ENCODE peak calls at places on chromosomes 13 and 19, in seven cellular contexts. One of them, this sample, is unnamed.

GRCh38 chr13:114131581-114132418 is 623 bp downstream of the RASA3 start:
- DNase-seq in stimulated activated CD4-positive, alpha-beta T cell treated with anti-CD3 and anti-CD28 coated beads, Interleukin-1b, Interleukin-23, amount 100 ng/mL, for 1 hour: no peak
- DNase-seq in activated CD8-positive, alpha-beta T cell treated with anti-CD3 and anti-CD28 coated beads for 36 hours: peak
- DNase-seq in activated CD8-positive, alpha-beta memory T cell treated with anti-CD3 and anti-CD28 coated beads for 1 hour: no peak
- DNase-seq in stimulated activated CD8-positive, alpha-beta memory T cell treated with anti-CD3 and anti-CD28 coated beads, Interleukin-7, amount 100 ng/mL, for 1 hour: no peak
- DNase-seq in activated T-cell treated with anti-CD3 and anti-CD28 coated beads for 48 hours: no peak
- DNase-seq in T follicular helper cell: peak
- DNase-seq in this sample: no peak

GRCh38 chr19:51055866-51056265 is 9.0 kb downstream of the KLK13 start:
- DNase-seq in stimulated activated CD4-positive, alpha-beta T cell treated with anti-CD3 and anti-CD28 coated beads, Interleukin-1b, Interleukin-23, amount 100 ng/mL, for 1 hour: no peak
- DNase-seq in activated CD8-positive, alpha-beta T cell treated with anti-CD3 and anti-CD28 coated beads for 36 hours: no peak
- DNase-seq in activated CD8-positive, alpha-beta memory T cell treated with anti-CD3 and anti-CD28 coated beads for 1 hour: no peak
- DNase-seq in stimulated activated CD8-positive, alpha-beta memory T cell treated with anti-CD3 and anti-CD28 coated beads, Interleukin-7, amount 100 ng/mL, for 1 hour: no peak
- DNase-seq in activated T-cell treated with anti-CD3 and anti-CD28 coated beads for 48 hours: no peak
- DNase-seq in T follicular helper cell: no peak
- DNase-seq in this sample: no peak

GRCh38 chr13:21901772-21902708 is 231.2 kb downstream of the FGF9 start:
- DNase-seq in stimulated activated CD4-positive, alpha-beta T cell treated with anti-CD3 and anti-CD28 coated beads, Interleukin-1b, Interleukin-23, amount 100 ng/mL, for 1 hour: no peak
- DNase-seq in activated CD8-positive, alpha-beta T cell treated with anti-CD3 and anti-CD28 coated beads for 36 hours: no peak
- DNase-seq in activated CD8-positive, alpha-beta memory T cell treated with anti-CD3 and anti-CD28 coated beads for 1 hour: no peak
- DNase-seq in stimulated activated CD8-positive, alpha-beta memory T cell treated with anti-CD3 and anti-CD28 coated beads, Interleukin-7, amount 100 ng/mL, for 1 hour: no peak
- DNase-seq in activated T-cell treated with anti-CD3 and anti-CD28 coated beads for 48 hours: no peak
- DNase-seq in T follicular helper cell: no peak
- DNase-seq in this sample: no peak

GRCh38 chr19:23312515-23312914 is 62.3 kb upstream of the ZNF724 start:
- DNase-seq in stimulated activated CD4-positive, alpha-beta T cell treated with anti-CD3 and anti-CD28 coated beads, Interleukin-1b, Interleukin-23, amount 100 ng/mL, for 1 hour: no peak
- DNase-seq in activated CD8-positive, alpha-beta T cell treated with anti-CD3 and anti-CD28 coated beads for 36 hours: no peak
- DNase-seq in activated CD8-positive, alpha-beta memory T cell treated with anti-CD3 and anti-CD28 coated beads for 1 hour: no peak
- DNase-seq in stimulated activated CD8-positive, alpha-beta memory T cell treated with anti-CD3 and anti-CD28 coated beads, Interleukin-7, amount 100 ng/mL, for 1 hour: no peak
- DNase-seq in activated T-cell treated with anti-CD3 and anti-CD28 coated beads for 48 hours: no peak
- DNase-seq in T follicular helper cell: no peak
- DNase-seq in this sample: no peak

GRCh38 chr13:74922963-74923362 is 559.0 kb downstream of the TBC1D4 start:
- DNase-seq in stimulated activated CD4-positive, alpha-beta T cell treated with anti-CD3 and anti-CD28 coated beads, Interleukin-1b, Interleukin-23, amount 100 ng/mL, for 1 hour: no peak
- DNase-seq in activated CD8-positive, alpha-beta T cell treated with anti-CD3 and anti-CD28 coated beads for 36 hours: no peak
- DNase-seq in activated CD8-positive, alpha-beta memory T cell treated with anti-CD3 and anti-CD28 coated beads for 1 hour: no peak
- DNase-seq in stimulated activated CD8-positive, alpha-beta memory T cell treated with anti-CD3 and anti-CD28 coated beads, Interleukin-7, amount 100 ng/mL, for 1 hour: no peak
- DNase-seq in activated T-cell treated with anti-CD3 and anti-CD28 coated beads for 48 hours: no peak
- DNase-seq in T follicular helper cell: no peak
- DNase-seq in this sample: no peak

GRCh38 chr13:94323746-94324408 is 155.6 kb downstream of the DCT start:
- DNase-seq in stimulated activated CD4-positive, alpha-beta T cell treated with anti-CD3 and anti-CD28 coated beads, Interleukin-1b, Interleukin-23, amount 100 ng/mL, for 1 hour: no peak
- DNase-seq in activated CD8-positive, alpha-beta T cell treated with anti-CD3 and anti-CD28 coated beads for 36 hours: peak
- DNase-seq in activated CD8-positive, alpha-beta memory T cell treated with anti-CD3 and anti-CD28 coated beads for 1 hour: no peak
- DNase-seq in stimulated activated CD8-positive, alpha-beta memory T cell treated with anti-CD3 and anti-CD28 coated beads, Interleukin-7, amount 100 ng/mL, for 1 hour: peak
- DNase-seq in activated T-cell treated with anti-CD3 and anti-CD28 coated beads for 48 hours: no peak
- DNase-seq in T follicular helper cell: peak
- DNase-seq in this sample: no peak

GRCh38 chr13:26961890-26962615 is 201.5 kb upstream of the GPR12 start:
- DNase-seq in stimulated activated CD4-positive, alpha-beta T cell treated with anti-CD3 and anti-CD28 coated beads, Interleukin-1b, Interleukin-23, amount 100 ng/mL, for 1 hour: no peak
- DNase-seq in activated CD8-positive, alpha-beta T cell treated with anti-CD3 and anti-CD28 coated beads for 36 hours: no peak
- DNase-seq in activated CD8-positive, alpha-beta memory T cell treated with anti-CD3 and anti-CD28 coated beads for 1 hour: no peak
- DNase-seq in stimulated activated CD8-positive, alpha-beta memory T cell treated with anti-CD3 and anti-CD28 coated beads, Interleukin-7, amount 100 ng/mL, for 1 hour: no peak
- DNase-seq in activated T-cell treated with anti-CD3 and anti-CD28 coated beads for 48 hours: no peak
- DNase-seq in T follicular helper cell: no peak
- DNase-seq in this sample: peak

GRCh38 chr19:39405261-39405912 is 1.3 kb upstream of the ZFP36 start:
- DNase-seq in stimulated activated CD4-positive, alpha-beta T cell treated with anti-CD3 and anti-CD28 coated beads, Interleukin-1b, Interleukin-23, amount 100 ng/mL, for 1 hour: no peak
- DNase-seq in activated CD8-positive, alpha-beta T cell treated with anti-CD3 and anti-CD28 coated beads for 36 hours: peak
- DNase-seq in activated CD8-positive, alpha-beta memory T cell treated with anti-CD3 and anti-CD28 coated beads for 1 hour: no peak
- DNase-seq in stimulated activated CD8-positive, alpha-beta memory T cell treated with anti-CD3 and anti-CD28 coated beads, Interleukin-7, amount 100 ng/mL, for 1 hour: no peak
- DNase-seq in activated T-cell treated with anti-CD3 and anti-CD28 coated beads for 48 hours: no peak
- DNase-seq in T follicular helper cell: no peak
- DNase-seq in this sample: no peak

GRCh38 chr19:41403181-41403970 is 5.8 kb downstream of the BCKDHA start:
- DNase-seq in stimulated activated CD4-positive, alpha-beta T cell treated with anti-CD3 and anti-CD28 coated beads, Interleukin-1b, Interleukin-23, amount 100 ng/mL, for 1 hour: no peak
- DNase-seq in activated CD8-positive, alpha-beta T cell treated with anti-CD3 and anti-CD28 coated beads for 36 hours: no peak
- DNase-seq in activated CD8-positive, alpha-beta memory T cell treated with anti-CD3 and anti-CD28 coated beads for 1 hour: no peak
- DNase-seq in stimulated activated CD8-positive, alpha-beta memory T cell treated with anti-CD3 and anti-CD28 coated beads, Interleukin-7, amount 100 ng/mL, for 1 hour: no peak
- DNase-seq in activated T-cell treated with anti-CD3 and anti-CD28 coated beads for 48 hours: no peak
- DNase-seq in T follicular helper cell: no peak
- DNase-seq in this sample: no peak

GRCh38 chr13:45863716-45864590 is 12.4 kb upstream of the SIAH3 start:
- DNase-seq in stimulated activated CD4-positive, alpha-beta T cell treated with anti-CD3 and anti-CD28 coated beads, Interleukin-1b, Interleukin-23, amount 100 ng/mL, for 1 hour: no peak
- DNase-seq in activated CD8-positive, alpha-beta T cell treated with anti-CD3 and anti-CD28 coated beads for 36 hours: no peak
- DNase-seq in activated CD8-positive, alpha-beta memory T cell treated with anti-CD3 and anti-CD28 coated beads for 1 hour: no peak
- DNase-seq in stimulated activated CD8-positive, alpha-beta memory T cell treated with anti-CD3 and anti-CD28 coated beads, Interleukin-7, amount 100 ng/mL, for 1 hour: no peak
- DNase-seq in activated T-cell treated with anti-CD3 and anti-CD28 coated beads for 48 hours: no peak
- DNase-seq in T follicular helper cell: no peak
- DNase-seq in this sample: no peak

GRCh38 chr13:56561327-56561726 is 579.4 kb upstream of the PRR20A start:
- DNase-seq in stimulated activated CD4-positive, alpha-beta T cell treated with anti-CD3 and anti-CD28 coated beads, Interleukin-1b, Interleukin-23, amount 100 ng/mL, for 1 hour: no peak
- DNase-seq in activated CD8-positive, alpha-beta T cell treated with anti-CD3 and anti-CD28 coated beads for 36 hours: no peak
- DNase-seq in activated CD8-positive, alpha-beta memory T cell treated with anti-CD3 and anti-CD28 coated beads for 1 hour: no peak
- DNase-seq in stimulated activated CD8-positive, alpha-beta memory T cell treated with anti-CD3 and anti-CD28 coated beads, Interleukin-7, amount 100 ng/mL, for 1 hour: no peak
- DNase-seq in activated T-cell treated with anti-CD3 and anti-CD28 coated beads for 48 hours: no peak
- DNase-seq in T follicular helper cell: no peak
- DNase-seq in this sample: no peak

GRCh38 chr19:28224441-28224840 is 988.5 kb downstream of the UQCRFS1 start:
- DNase-seq in stimulated activated CD4-positive, alpha-beta T cell treated with anti-CD3 and anti-CD28 coated beads, Interleukin-1b, Interleukin-23, amount 100 ng/mL, for 1 hour: no peak
- DNase-seq in activated CD8-positive, alpha-beta T cell treated with anti-CD3 and anti-CD28 coated beads for 36 hours: no peak
- DNase-seq in activated CD8-positive, alpha-beta memory T cell treated with anti-CD3 and anti-CD28 coated beads for 1 hour: no peak
- DNase-seq in stimulated activated CD8-positive, alpha-beta memory T cell treated with anti-CD3 and anti-CD28 coated beads, Interleukin-7, amount 100 ng/mL, for 1 hour: no peak
- DNase-seq in activated T-cell treated with anti-CD3 and anti-CD28 coated beads for 48 hours: no peak
- DNase-seq in T follicular helper cell: no peak
- DNase-seq in this sample: no peak

GRCh38 chr19:24072720-24073119 is 14.3 kb upstream of the ZNF254 start:
- DNase-seq in stimulated activated CD4-positive, alpha-beta T cell treated with anti-CD3 and anti-CD28 coated beads, Interleukin-1b, Interleukin-23, amount 100 ng/mL, for 1 hour: no peak
- DNase-seq in activated CD8-positive, alpha-beta T cell treated with anti-CD3 and anti-CD28 coated beads for 36 hours: no peak
- DNase-seq in activated CD8-positive, alpha-beta memory T cell treated with anti-CD3 and anti-CD28 coated beads for 1 hour: no peak
- DNase-seq in stimulated activated CD8-positive, alpha-beta memory T cell treated with anti-CD3 and anti-CD28 coated beads, Interleukin-7, amount 100 ng/mL, for 1 hour: no peak
- DNase-seq in activated T-cell treated with anti-CD3 and anti-CD28 coated beads for 48 hours: no peak
- DNase-seq in T follicular helper cell: no peak
- DNase-seq in this sample: no peak

GRCh38 chr19:16594131-16594586 is 21.9 kb upstream of the SLC35E1 start:
- DNase-seq in stimulated activated CD4-positive, alpha-beta T cell treated with anti-CD3 and anti-CD28 coated beads, Interleukin-1b, Interleukin-23, amount 100 ng/mL, for 1 hour: no peak
- DNase-seq in activated CD8-positive, alpha-beta T cell treated with anti-CD3 and anti-CD28 coated beads for 36 hours: peak
- DNase-seq in activated CD8-positive, alpha-beta memory T cell treated with anti-CD3 and anti-CD28 coated beads for 1 hour: no peak
- DNase-seq in stimulated activated CD8-positive, alpha-beta memory T cell treated with anti-CD3 and anti-CD28 coated beads, Interleukin-7, amount 100 ng/mL, for 1 hour: peak
- DNase-seq in activated T-cell treated with anti-CD3 and anti-CD28 coated beads for 48 hours: no peak
- DNase-seq in T follicular helper cell: no peak
- DNase-seq in this sample: no peak

GRCh38 chr13:42671502-42671901 is 97.5 kb downstream of the TNFSF11 start:
- DNase-seq in stimulated activated CD4-positive, alpha-beta T cell treated with anti-CD3 and anti-CD28 coated beads, Interleukin-1b, Interleukin-23, amount 100 ng/mL, for 1 hour: no peak
- DNase-seq in activated CD8-positive, alpha-beta T cell treated with anti-CD3 and anti-CD28 coated beads for 36 hours: no peak
- DNase-seq in activated CD8-positive, alpha-beta memory T cell treated with anti-CD3 and anti-CD28 coated beads for 1 hour: no peak
- DNase-seq in stimulated activated CD8-positive, alpha-beta memory T cell treated with anti-CD3 and anti-CD28 coated beads, Interleukin-7, amount 100 ng/mL, for 1 hour: no peak
- DNase-seq in activated T-cell treated with anti-CD3 and anti-CD28 coated beads for 48 hours: no peak
- DNase-seq in T follicular helper cell: no peak
- DNase-seq in this sample: no peak

GRCh38 chr19:40982594-40983101 is 8.4 kb upstream of the CYP2B6 start:
- DNase-seq in stimulated activated CD4-positive, alpha-beta T cell treated with anti-CD3 and anti-CD28 coated beads, Interleukin-1b, Interleukin-23, amount 100 ng/mL, for 1 hour: no peak
- DNase-seq in activated CD8-positive, alpha-beta T cell treated with anti-CD3 and anti-CD28 coated beads for 36 hours: no peak
- DNase-seq in activated CD8-positive, alpha-beta memory T cell treated with anti-CD3 and anti-CD28 coated beads for 1 hour: no peak
- DNase-seq in stimulated activated CD8-positive, alpha-beta memory T cell treated with anti-CD3 and anti-CD28 coated beads, Interleukin-7, amount 100 ng/mL, for 1 hour: no peak
- DNase-seq in activated T-cell treated with anti-CD3 and anti-CD28 coated beads for 48 hours: no peak
- DNase-seq in T follicular helper cell: no peak
- DNase-seq in this sample: no peak

GRCh38 chr13:99464441-99464949 is 36.8 kb upstream of the TM9SF2 start:
- DNase-seq in stimulated activated CD4-positive, alpha-beta T cell treated with anti-CD3 and anti-CD28 coated beads, Interleukin-1b, Interleukin-23, amount 100 ng/mL, for 1 hour: no peak
- DNase-seq in activated CD8-positive, alpha-beta T cell treated with anti-CD3 and anti-CD28 coated beads for 36 hours: no peak
- DNase-seq in activated CD8-positive, alpha-beta memory T cell treated with anti-CD3 and anti-CD28 coated beads for 1 hour: no peak
- DNase-seq in stimulated activated CD8-positive, alpha-beta memory T cell treated with anti-CD3 and anti-CD28 coated beads, Interleukin-7, amount 100 ng/mL, for 1 hour: no peak
- DNase-seq in activated T-cell treated with anti-CD3 and anti-CD28 coated beads for 48 hours: no peak
- DNase-seq in T follicular helper cell: no peak
- DNase-seq in this sample: no peak

GRCh38 chr13:101970339-101970738 is 431.5 kb downstream of the FGF14 start:
- DNase-seq in stimulated activated CD4-positive, alpha-beta T cell treated with anti-CD3 and anti-CD28 coated beads, Interleukin-1b, Interleukin-23, amount 100 ng/mL, for 1 hour: no peak
- DNase-seq in activated CD8-positive, alpha-beta T cell treated with anti-CD3 and anti-CD28 coated beads for 36 hours: no peak
- DNase-seq in activated CD8-positive, alpha-beta memory T cell treated with anti-CD3 and anti-CD28 coated beads for 1 hour: no peak
- DNase-seq in stimulated activated CD8-positive, alpha-beta memory T cell treated with anti-CD3 and anti-CD28 coated beads, Interleukin-7, amount 100 ng/mL, for 1 hour: no peak
- DNase-seq in activated T-cell treated with anti-CD3 and anti-CD28 coated beads for 48 hours: no peak
- DNase-seq in T follicular helper cell: no peak
- DNase-seq in this sample: no peak

GRCh38 chr13:113729329-113730019 is 29.6 kb upstream of the TMEM255B start:
- DNase-seq in stimulated activated CD4-positive, alpha-beta T cell treated with anti-CD3 and anti-CD28 coated beads, Interleukin-1b, Interleukin-23, amount 100 ng/mL, for 1 hour: no peak
- DNase-seq in activated CD8-positive, alpha-beta T cell treated with anti-CD3 and anti-CD28 coated beads for 36 hours: no peak
- DNase-seq in activated CD8-positive, alpha-beta memory T cell treated with anti-CD3 and anti-CD28 coated beads for 1 hour: no peak
- DNase-seq in stimulated activated CD8-positive, alpha-beta memory T cell treated with anti-CD3 and anti-CD28 coated beads, Interleukin-7, amount 100 ng/mL, for 1 hour: no peak
- DNase-seq in activated T-cell treated with anti-CD3 and anti-CD28 coated beads for 48 hours: no peak
- DNase-seq in T follicular helper cell: no peak
- DNase-seq in this sample: no peak

GRCh38 chr19:10112895-10113591 is 1.6 kb downstream of the P2RY11 start:
- DNase-seq in stimulated activated CD4-positive, alpha-beta T cell treated with anti-CD3 and anti-CD28 coated beads, Interleukin-1b, Interleukin-23, amount 100 ng/mL, for 1 hour: peak
- DNase-seq in activated CD8-positive, alpha-beta T cell treated with anti-CD3 and anti-CD28 coated beads for 36 hours: peak
- DNase-seq in activated CD8-positive, alpha-beta memory T cell treated with anti-CD3 and anti-CD28 coated beads for 1 hour: no peak
- DNase-seq in stimulated activated CD8-positive, alpha-beta memory T cell treated with anti-CD3 and anti-CD28 coated beads, Interleukin-7, amount 100 ng/mL, for 1 hour: peak
- DNase-seq in activated T-cell treated with anti-CD3 and anti-CD28 coated beads for 48 hours: peak
- DNase-seq in T follicular helper cell: peak
- DNase-seq in this sample: peak

GRCh38 chr13:97559981-97560380 is 126.0 kb downstream of the RAP2A start:
- DNase-seq in stimulated activated CD4-positive, alpha-beta T cell treated with anti-CD3 and anti-CD28 coated beads, Interleukin-1b, Interleukin-23, amount 100 ng/mL, for 1 hour: no peak
- DNase-seq in activated CD8-positive, alpha-beta T cell treated with anti-CD3 and anti-CD28 coated beads for 36 hours: no peak
- DNase-seq in activated CD8-positive, alpha-beta memory T cell treated with anti-CD3 and anti-CD28 coated beads for 1 hour: no peak
- DNase-seq in stimulated activated CD8-positive, alpha-beta memory T cell treated with anti-CD3 and anti-CD28 coated beads, Interleukin-7, amount 100 ng/mL, for 1 hour: no peak
- DNase-seq in activated T-cell treated with anti-CD3 and anti-CD28 coated beads for 48 hours: no peak
- DNase-seq in T follicular helper cell: no peak
- DNase-seq in this sample: no peak

GRCh38 chr19:12913871-12914690 is 5.0 kb downstream of the SYCE2 start:
- DNase-seq in stimulated activated CD4-positive, alpha-beta T cell treated with anti-CD3 and anti-CD28 coated beads, Interleukin-1b, Interleukin-23, amount 100 ng/mL, for 1 hour: no peak
- DNase-seq in activated CD8-positive, alpha-beta T cell treated with anti-CD3 and anti-CD28 coated beads for 36 hours: peak
- DNase-seq in activated CD8-positive, alpha-beta memory T cell treated with anti-CD3 and anti-CD28 coated beads for 1 hour: no peak
- DNase-seq in stimulated activated CD8-positive, alpha-beta memory T cell treated with anti-CD3 and anti-CD28 coated beads, Interleukin-7, amount 100 ng/mL, for 1 hour: no peak
- DNase-seq in activated T-cell treated with anti-CD3 and anti-CD28 coated beads for 48 hours: peak
- DNase-seq in T follicular helper cell: peak
- DNase-seq in this sample: no peak

GRCh38 chr13:110758195-110758594 is 44.7 kb downstream of the ING1 start:
- DNase-seq in stimulated activated CD4-positive, alpha-beta T cell treated with anti-CD3 and anti-CD28 coated beads, Interleukin-1b, Interleukin-23, amount 100 ng/mL, for 1 hour: no peak
- DNase-seq in activated CD8-positive, alpha-beta T cell treated with anti-CD3 and anti-CD28 coated beads for 36 hours: no peak
- DNase-seq in activated CD8-positive, alpha-beta memory T cell treated with anti-CD3 and anti-CD28 coated beads for 1 hour: no peak
- DNase-seq in stimulated activated CD8-positive, alpha-beta memory T cell treated with anti-CD3 and anti-CD28 coated beads, Interleukin-7, amount 100 ng/mL, for 1 hour: no peak
- DNase-seq in activated T-cell treated with anti-CD3 and anti-CD28 coated beads for 48 hours: no peak
- DNase-seq in T follicular helper cell: no peak
- DNase-seq in this sample: no peak

GRCh38 chr13:36124236-36124822 is 6.9 kb downstream of the DCLK1 start:
- DNase-seq in stimulated activated CD4-positive, alpha-beta T cell treated with anti-CD3 and anti-CD28 coated beads, Interleukin-1b, Interleukin-23, amount 100 ng/mL, for 1 hour: no peak
- DNase-seq in activated CD8-positive, alpha-beta T cell treated with anti-CD3 and anti-CD28 coated beads for 36 hours: no peak
- DNase-seq in activated CD8-positive, alpha-beta memory T cell treated with anti-CD3 and anti-CD28 coated beads for 1 hour: no peak
- DNase-seq in stimulated activated CD8-positive, alpha-beta memory T cell treated with anti-CD3 and anti-CD28 coated beads, Interleukin-7, amount 100 ng/mL, for 1 hour: no peak
- DNase-seq in activated T-cell treated with anti-CD3 and anti-CD28 coated beads for 48 hours: no peak
- DNase-seq in T follicular helper cell: no peak
- DNase-seq in this sample: no peak

GRCh38 chr19:56111601-56112312 is 9.3 kb downstream of the ZNF787 start:
- DNase-seq in stimulated activated CD4-positive, alpha-beta T cell treated with anti-CD3 and anti-CD28 coated beads, Interleukin-1b, Interleukin-23, amount 100 ng/mL, for 1 hour: no peak
- DNase-seq in activated CD8-positive, alpha-beta T cell treated with anti-CD3 and anti-CD28 coated beads for 36 hours: peak
- DNase-seq in activated CD8-positive, alpha-beta memory T cell treated with anti-CD3 and anti-CD28 coated beads for 1 hour: no peak
- DNase-seq in stimulated activated CD8-positive, alpha-beta memory T cell treated with anti-CD3 and anti-CD28 coated beads, Interleukin-7, amount 100 ng/mL, for 1 hour: peak
- DNase-seq in activated T-cell treated with anti-CD3 and anti-CD28 coated beads for 48 hours: peak
- DNase-seq in T follicular helper cell: no peak
- DNase-seq in this sample: peak

GRCh38 chr13:112744306-112745021 is 54.6 kb downstream of the ATP11A start:
- DNase-seq in stimulated activated CD4-positive, alpha-beta T cell treated with anti-CD3 and anti-CD28 coated beads, Interleukin-1b, Interleukin-23, amount 100 ng/mL, for 1 hour: no peak
- DNase-seq in activated CD8-positive, alpha-beta T cell treated with anti-CD3 and anti-CD28 coated beads for 36 hours: no peak
- DNase-seq in activated CD8-positive, alpha-beta memory T cell treated with anti-CD3 and anti-CD28 coated beads for 1 hour: no peak
- DNase-seq in stimulated activated CD8-positive, alpha-beta memory T cell treated with anti-CD3 and anti-CD28 coated beads, Interleukin-7, amount 100 ng/mL, for 1 hour: no peak
- DNase-seq in activated T-cell treated with anti-CD3 and anti-CD28 coated beads for 48 hours: no peak
- DNase-seq in T follicular helper cell: no peak
- DNase-seq in this sample: no peak

GRCh38 chr19:42098781-42099180 is 22.8 kb downstream of the ZNF574 start:
- DNase-seq in stimulated activated CD4-positive, alpha-beta T cell treated with anti-CD3 and anti-CD28 coated beads, Interleukin-1b, Interleukin-23, amount 100 ng/mL, for 1 hour: no peak
- DNase-seq in activated CD8-positive, alpha-beta T cell treated with anti-CD3 and anti-CD28 coated beads for 36 hours: no peak
- DNase-seq in activated CD8-positive, alpha-beta memory T cell treated with anti-CD3 and anti-CD28 coated beads for 1 hour: no peak
- DNase-seq in stimulated activated CD8-positive, alpha-beta memory T cell treated with anti-CD3 and anti-CD28 coated beads, Interleukin-7, amount 100 ng/mL, for 1 hour: no peak
- DNase-seq in activated T-cell treated with anti-CD3 and anti-CD28 coated beads for 48 hours: no peak
- DNase-seq in T follicular helper cell: no peak
- DNase-seq in this sample: no peak

GRCh38 chr19:19057317-19057716 is 6.5 kb upstream of the SLC25A42 start:
- DNase-seq in stimulated activated CD4-positive, alpha-beta T cell treated with anti-CD3 and anti-CD28 coated beads, Interleukin-1b, Interleukin-23, amount 100 ng/mL, for 1 hour: no peak
- DNase-seq in activated CD8-positive, alpha-beta T cell treated with anti-CD3 and anti-CD28 coated beads for 36 hours: no peak
- DNase-seq in activated CD8-positive, alpha-beta memory T cell treated with anti-CD3 and anti-CD28 coated beads for 1 hour: no peak
- DNase-seq in stimulated activated CD8-positive, alpha-beta memory T cell treated with anti-CD3 and anti-CD28 coated beads, Interleukin-7, amount 100 ng/mL, for 1 hour: no peak
- DNase-seq in activated T-cell treated with anti-CD3 and anti-CD28 coated beads for 48 hours: no peak
- DNase-seq in T follicular helper cell: no peak
- DNase-seq in this sample: no peak

GRCh38 chr19:16316506-16316882 is 8.1 kb upstream of the KLF2 start:
- DNase-seq in stimulated activated CD4-positive, alpha-beta T cell treated with anti-CD3 and anti-CD28 coated beads, Interleukin-1b, Interleukin-23, amount 100 ng/mL, for 1 hour: no peak
- DNase-seq in activated CD8-positive, alpha-beta T cell treated with anti-CD3 and anti-CD28 coated beads for 36 hours: no peak
- DNase-seq in activated CD8-positive, alpha-beta memory T cell treated with anti-CD3 and anti-CD28 coated beads for 1 hour: no peak
- DNase-seq in stimulated activated CD8-positive, alpha-beta memory T cell treated with anti-CD3 and anti-CD28 coated beads, Interleukin-7, amount 100 ng/mL, for 1 hour: no peak
- DNase-seq in activated T-cell treated with anti-CD3 and anti-CD28 coated beads for 48 hours: no peak
- DNase-seq in T follicular helper cell: no peak
- DNase-seq in this sample: no peak

GRCh38 chr13:99296270-99296865 is 10.8 kb downstream of the GPR183 start:
- DNase-seq in stimulated activated CD4-positive, alpha-beta T cell treated with anti-CD3 and anti-CD28 coated beads, Interleukin-1b, Interleukin-23, amount 100 ng/mL, for 1 hour: no peak
- DNase-seq in activated CD8-positive, alpha-beta T cell treated with anti-CD3 and anti-CD28 coated beads for 36 hours: peak
- DNase-seq in activated CD8-positive, alpha-beta memory T cell treated with anti-CD3 and anti-CD28 coated beads for 1 hour: no peak
- DNase-seq in stimulated activated CD8-positive, alpha-beta memory T cell treated with anti-CD3 and anti-CD28 coated beads, Interleukin-7, amount 100 ng/mL, for 1 hour: no peak
- DNase-seq in activated T-cell treated with anti-CD3 and anti-CD28 coated beads for 48 hours: no peak
- DNase-seq in T follicular helper cell: no peak
- DNase-seq in this sample: no peak

GRCh38 chr19:51729781-51730180 is 6.0 kb upstream of the HAS1 start:
- DNase-seq in stimulated activated CD4-positive, alpha-beta T cell treated with anti-CD3 and anti-CD28 coated beads, Interleukin-1b, Interleukin-23, amount 100 ng/mL, for 1 hour: no peak
- DNase-seq in activated CD8-positive, alpha-beta T cell treated with anti-CD3 and anti-CD28 coated beads for 36 hours: no peak
- DNase-seq in activated CD8-positive, alpha-beta memory T cell treated with anti-CD3 and anti-CD28 coated beads for 1 hour: no peak
- DNase-seq in stimulated activated CD8-positive, alpha-beta memory T cell treated with anti-CD3 and anti-CD28 coated beads, Interleukin-7, amount 100 ng/mL, for 1 hour: no peak
- DNase-seq in activated T-cell treated with anti-CD3 and anti-CD28 coated beads for 48 hours: no peak
- DNase-seq in T follicular helper cell: no peak
- DNase-seq in this sample: no peak

GRCh38 chr13:29707876-29708543 is 112.5 kb upstream of the SLC7A1 start:
- DNase-seq in stimulated activated CD4-positive, alpha-beta T cell treated with anti-CD3 and anti-CD28 coated beads, Interleukin-1b, Interleukin-23, amount 100 ng/mL, for 1 hour: peak
- DNase-seq in activated CD8-positive, alpha-beta T cell treated with anti-CD3 and anti-CD28 coated beads for 36 hours: peak
- DNase-seq in activated CD8-positive, alpha-beta memory T cell treated with anti-CD3 and anti-CD28 coated beads for 1 hour: no peak
- DNase-seq in stimulated activated CD8-positive, alpha-beta memory T cell treated with anti-CD3 and anti-CD28 coated beads, Interleukin-7, amount 100 ng/mL, for 1 hour: no peak
- DNase-seq in activated T-cell treated with anti-CD3 and anti-CD28 coated beads for 48 hours: peak
- DNase-seq in T follicular helper cell: peak
- DNase-seq in this sample: peak